ENCODE peak calls at places on chromosomes 12 and 14, in eight cellular contexts. L is Caco-2, M is cardiac fibroblast, T is left lung, D is neural progenitor cell, E is vagina, S is transverse colon, A is H1. I is an unnamed sample.

GRCh38 chr12:54521291-54522062 is 23.9 kb downstream of the NCKAP1L start:
- DNase-seq in M (no peak), D (no peak), E (no peak), A (no peak), T (no peak), L (no peak), S (no peak), I (no peak)

GRCh38 chr14:72104011-72104613 is 171.9 kb downstream of the RGS6 start:
- DNase-seq in A (peak), D (peak), E (no peak), L (no peak), S (peak), M (no peak), T (no peak), I (peak)

GRCh38 chr12:51351913-51352532 is 5.5 kb upstream of the CELA1 start:
- DNase-seq in L (peak), M (peak), D (peak), A (peak), S (peak), T (no peak), E (no peak), I (peak)

GRCh38 chr14:61178226-61179060 is 102.7 kb downstream of the TMEM30B start:
- DNase-seq in L (no peak), D (no peak), E (no peak), M (peak), S (no peak), A (no peak), T (no peak), I (peak)

GRCh38 chr14:88326352-88327103 is 3.5 kb upstream of the KCNK10 start:
- DNase-seq in D (peak), L (no peak), M (no peak), A (no peak), T (no peak), E (no peak), S (no peak), I (no peak)

GRCh38 chr12:116343331-116343884 is 65.9 kb upstream of the MED13L start:
- DNase-seq in M (no peak), D (no peak), S (no peak), T (no peak), L (no peak), A (no peak), E (no peak), I (no peak)

GRCh38 chr14:28406181-28406580 is 360.4 kb upstream of the FOXG1 start:
- DNase-seq in A (no peak), L (no peak), E (no peak), M (peak), T (no peak), D (no peak), S (no peak), I (no peak)

GRCh38 chr12:12800406-12801180 is 12.6 kb upstream of the DDX47 start:
- DNase-seq in M (peak), A (no peak), D (no peak), L (no peak), E (no peak), T (no peak), S (no peak), I (peak)

GRCh38 chr14:36373982-36374673 is 53.7 kb upstream of the MBIP start:
- DNase-seq in M (peak), E (no peak), T (peak), L (peak), S (peak), A (peak), D (peak), I (peak)

GRCh38 chr14:23578560-23579310 is at the start of gene JPH4:
- DNase-seq in S (no peak), E (no peak), L (no peak), D (peak), T (no peak), A (no peak), M (no peak), I (no peak)

GRCh38 chr14:53742226-53742607 is 214.4 kb downstream of the BMP4 start:
- DNase-seq in L (no peak), D (peak), M (peak), T (no peak), A (peak), S (no peak), E (no peak), I (peak)

GRCh38 chr12:59834659-59835474 is 239.0 kb downstream of the SLC16A7 start:
- DNase-seq in S (no peak), A (no peak), M (peak), E (no peak), T (no peak), L (no peak), D (peak), I (peak)

GRCh38 chr14:22218729-22219128 is 370.3 kb downstream of the DAD1 start:
- DNase-seq in E (no peak), L (no peak), T (no peak), M (no peak), D (no peak), S (no peak), A (no peak), I (no peak)

GRCh38 chr14:55745906-55746305 is 165.9 kb downstream of the KTN1 start:
- DNase-seq in S (no peak), M (no peak), T (no peak), L (no peak), E (no peak), D (no peak), A (no peak), I (no peak)

GRCh38 chr14:55749946-55750345 is 169.9 kb downstream of the KTN1 start:
- DNase-seq in D (no peak), E (no peak), S (no peak), M (no peak), A (no peak), T (no peak), L (no peak), I (no peak)

GRCh38 chr14:55746533-55746932 is 166.5 kb downstream of the KTN1 start:
- DNase-seq in S (no peak), T (no peak), A (no peak), M (peak), L (no peak), D (no peak), E (no peak), I (no peak)

GRCh38 chr14:55749201-55749812 is 169.3 kb downstream of the KTN1 start:
- DNase-seq in D (peak), M (peak), S (no peak), L (no peak), A (no peak), E (no peak), T (no peak), I (peak)

DNA sequence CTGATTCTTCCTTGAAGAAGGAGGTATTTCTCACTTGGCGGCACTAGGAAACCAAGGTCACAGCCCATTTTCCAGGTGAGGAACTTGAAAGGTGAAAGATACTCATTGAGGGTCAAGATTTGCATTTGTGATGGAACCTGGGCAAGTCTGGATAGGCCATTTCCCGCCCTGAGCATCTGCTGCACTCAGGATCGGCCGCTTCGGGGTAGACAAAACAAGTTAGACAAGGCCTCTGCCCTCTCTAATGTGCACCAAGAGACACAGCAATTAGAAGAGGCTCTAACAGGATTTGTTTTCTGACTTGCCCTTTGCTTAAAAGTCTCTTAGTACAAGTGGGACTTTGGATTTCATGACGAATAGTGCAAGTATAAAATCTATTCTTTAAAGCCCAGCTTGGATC is 167.2 kb downstream of the KTN1 start:
- DNase-seq in E (no peak), D (no peak), M (no peak), T (no peak), A (no peak), S (no peak), L (no peak), I (peak)
- H3K4me3 ChIP-seq in E (no peak), D (no peak), M (no peak), T (no peak), A (no peak), S (no peak), L (no peak), I (no peak)

DNA sequence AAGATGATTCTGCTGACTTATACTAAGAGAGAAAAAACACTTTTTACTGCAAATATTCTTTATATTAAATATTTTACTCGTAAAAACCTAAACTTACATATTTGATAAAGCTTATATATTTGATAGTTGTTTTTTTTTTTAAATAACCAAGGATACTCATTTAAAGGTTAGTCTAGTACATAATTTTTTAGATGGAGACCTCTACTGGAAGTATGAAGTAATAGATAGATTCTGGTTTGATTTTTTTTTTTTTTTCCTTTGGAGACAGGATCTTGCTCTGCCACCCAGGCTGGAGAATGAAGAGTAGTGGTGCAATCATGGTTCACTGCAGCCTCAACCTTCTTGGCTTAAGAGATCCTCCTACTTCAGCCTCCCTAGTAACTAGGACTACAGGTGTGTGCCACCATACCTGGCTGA is 16.4 kb downstream of the ARID2 start:
- DNase-seq in T (no peak), M (peak), A (no peak), D (no peak), S (no peak), L (no peak), E (no peak), I (peak)
- TF ChIP-seq CTCF in T (no peak), M (peak), A (no peak), D (peak), S (peak), L (peak), E (no peak), I (no peak)

DNA sequence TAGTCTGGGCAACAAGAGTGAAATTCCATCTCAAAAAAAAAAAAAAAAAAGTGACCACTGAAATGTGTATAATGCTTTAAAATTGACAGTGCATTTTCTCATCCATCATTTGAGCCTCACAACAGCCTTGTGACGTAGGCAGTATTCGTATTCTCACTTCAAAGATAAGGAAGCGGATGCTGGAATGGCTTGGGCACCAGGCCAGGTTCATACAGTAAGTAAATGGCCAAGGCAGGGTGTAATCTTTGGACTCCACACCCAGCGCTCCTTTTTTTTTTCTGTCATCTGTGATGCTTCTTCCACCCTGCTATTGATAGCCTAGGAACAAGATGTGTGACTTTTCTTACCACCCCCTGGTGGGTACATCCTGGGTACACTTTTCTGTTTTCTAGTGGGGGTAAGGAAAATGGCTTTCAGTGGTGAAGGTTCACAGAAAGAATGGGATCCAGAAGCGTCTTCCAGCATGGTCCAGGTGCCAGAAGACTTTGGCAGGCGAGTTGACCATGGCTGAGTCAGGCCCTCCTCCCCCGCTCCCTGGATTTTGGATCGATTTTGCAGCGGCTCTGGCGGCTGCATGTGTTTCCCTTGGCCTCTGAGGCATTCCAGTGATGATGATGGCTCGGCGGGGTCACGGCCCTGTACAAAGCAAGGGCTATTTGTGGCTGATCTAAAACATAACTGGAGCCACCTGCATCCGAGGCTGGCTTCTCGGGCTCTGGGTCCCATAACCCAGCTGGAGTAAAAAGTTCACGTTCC is 110.6 kb downstream of the CACNA1C start:
- DNase-seq in T (peak), M (peak), L (no peak), A (no peak), S (peak), D (no peak), E (no peak), I (no peak)
- H3K4me3 ChIP-seq in T (no peak), M (no peak), L (no peak), A (no peak), S (no peak), D (no peak), E (no peak), I (no peak)

GRCh38 chr14:103562135-103562384 is 397 bp downstream of the BAG5 start:
- DNase-seq in D (no peak), T (no peak), M (no peak), A (no peak), S (peak), L (no peak), E (no peak), I (no peak)
- TF ChIP-seq CTCF in D (no peak), T (no peak), M (no peak), A (no peak), S (no peak), L (no peak), E (no peak), I (no peak)

GRCh38 chr12:17416748-17417147 is 673.2 kb downstream of the RERGL start:
- DNase-seq in A (no peak), S (no peak), L (no peak), D (no peak), M (no peak), T (no peak), E (no peak), I (no peak)

GRCh38 chr12:17411662-17412061 is 678.3 kb downstream of the RERGL start:
- DNase-seq in D (no peak), E (no peak), A (no peak), L (no peak), M (no peak), T (no peak), S (no peak), I (no peak)
- H3K4me3 ChIP-seq in D (no peak), E (no peak), A (no peak), L (no peak), M (no peak), T (no peak), S (no peak), I (no peak)

GRCh38 chr12:109698820-109699219 is 14.8 kb upstream of the FAM222A start:
- DNase-seq in S (no peak), M (no peak), L (no peak), E (no peak), A (no peak), D (no peak), T (no peak), I (no peak)
- TF ChIP-seq CTCF in S (no peak), M (no peak), L (no peak), E (no peak), A (no peak), D (no peak), T (no peak), I (no peak)

GRCh38 chr12:65918057-65918456 is 93.8 kb downstream of the HMGA2 start:
- DNase-seq in A (no peak), S (no peak), E (no peak), L (no peak), M (no peak), T (no peak), D (no peak), I (no peak)
- H3K4me3 ChIP-seq in A (no peak), S (no peak), E (no peak), L (no peak), M (no peak), T (no peak), D (no peak), I (no peak)

GRCh38 chr12:94145231-94145979 is 3.0 kb upstream of the PLXNC1 start:
- DNase-seq in S (no peak), A (no peak), M (peak), E (no peak), L (no peak), D (peak), T (no peak), I (peak)
- TF ChIP-seq CTCF in S (no peak), A (no peak), M (peak), E (no peak), L (peak), D (peak), T (no peak), I (no peak)

I was measured in epithelial cell of esophagus.